ENCODE peak calls at places on chromosomes 12 and 14, in seven cellular contexts. V, N, Z, P, M, O and S are unnamed samples.

GRCh38 chr12:116863275-116863767 is 17.9 kb downstream of the HRK start:
- DNase-seq in V (no peak), N (no peak), Z (no peak), P (no peak), M (no peak), O (no peak), S (no peak)

GRCh38 chr12:132686831-132687210 is 321 bp downstream of the POLE start:
- DNase-seq in V (no peak), N (no peak), Z (no peak), P (no peak), M (no peak), O (no peak), S (no peak)

GRCh38 chr12:91778938-91779400 is 366.7 kb downstream of the BTG1 start:
- DNase-seq in V (no peak), N (peak), Z (peak), P (peak), M (no peak), O (no peak), S (peak)

GRCh38 chr14:72024043-72024407 is 91.8 kb downstream of the RGS6 start:
- DNase-seq in V (peak), N (no peak), Z (peak), P (peak), M (peak), O (no peak), S (no peak)

GRCh38 chr14:103646189-103646588 is 17.2 kb downstream of the KLC1 start:
- DNase-seq in V (no peak), N (no peak), Z (no peak), P (no peak), M (no peak), O (no peak), S (no peak)

GRCh38 chr14:70919774-70920173 is 12.5 kb downstream of the PCNX1 start:
- DNase-seq in V (no peak), N (no peak), Z (no peak), P (no peak), M (peak), O (no peak), S (no peak)

GRCh38 chr12:131872154-131873046 is 22.0 kb upstream of the ULK1 start:
- DNase-seq in V (no peak), N (peak), Z (no peak), P (no peak), M (no peak), O (no peak), S (no peak)

GRCh38 chr14:73059326-73059725 is 992 bp downstream of the RBM25 start:
- DNase-seq in V (peak), N (peak), Z (no peak), P (no peak), M (no peak), O (no peak), S (no peak)

GRCh38 chr12:121796855-121797751 is 3.6 kb upstream of the RHOF start:
- DNase-seq in V (peak), N (peak), Z (peak), P (no peak), M (no peak), O (peak), S (no peak)

GRCh38 chr12:19474147-19474546 is 34.9 kb downstream of the AEBP2 start:
- DNase-seq in V (no peak), N (no peak), Z (no peak), P (no peak), M (no peak), O (no peak), S (no peak)

GRCh38 chr12:121781751-121782615 is 11.5 kb downstream of the RHOF start:
- DNase-seq in V (no peak), N (no peak), Z (no peak), P (no peak), M (no peak), O (no peak), S (no peak)